ENCODE peak calls at places on chromosomes 6 and 20, in eight cellular contexts. A is ascending aorta, P is heart right ventricle, Z is adrenal gland, Y is IMR-90, B is OCI-LY7, V is substantia nigra, W is uterus. K is an unnamed sample.

GRCh38 chr6:70955441-70956190 is 1.2 kb downstream of the B3GAT2 start:
- DNase-seq in A (no peak), P (peak; percentile 87), Z (peak; percentile 77), Y (peak; percentile 65), B (peak; percentile 59), V (peak; percentile 77), W (peak; percentile 73), K (peak; percentile 94)

GRCh38 chr6:56864171-56864616 is 90.7 kb upstream of the BEND6 start:
- DNase-seq in A (no peak), P (no peak), Z (no peak), Y (peak; percentile 85), B (no peak), V (no peak), W (no peak), K (no peak)

GRCh38 chr20:62896526-62896925 is 29.8 kb downstream of the DIDO1 start:
- DNase-seq in A (no peak), P (no peak), Z (no peak), Y (no peak), B (no peak), V (no peak), W (no peak), K (no peak)

GRCh38 chr6:2850480-2851150 is 9.0 kb upstream of the SERPINB1 start:
- DNase-seq in A (no peak), P (no peak), Z (no peak), Y (peak; percentile 58), B (no peak), V (no peak), W (no peak), K (no peak)

GRCh38 chr6:35311390-35312075 is 13.9 kb downstream of the DEF6 start:
- DNase-seq in A (no peak), P (no peak), Z (no peak), Y (no peak), B (peak; percentile 82), V (no peak), W (no peak), K (no peak)

GRCh38 chr6:48135352-48136084 is 24.5 kb upstream of the PTCHD4 start:
- DNase-seq in A (no peak), P (no peak), Z (peak; percentile 30), Y (peak; percentile 4), B (no peak), V (no peak), W (no peak), K (no peak)

GRCh38 chr6:17012421-17013225 is 89.2 kb upstream of the STMND1 start:
- DNase-seq in A (no peak), P (no peak), Z (no peak), Y (peak; percentile 65), B (no peak), V (peak; percentile 4), W (peak; percentile 27), K (peak; percentile 25)

GRCh38 chr20:25336561-25337422 is 53.8 kb downstream of the ABHD12 start:
- DNase-seq in A (no peak), P (no peak), Z (no peak), Y (peak; percentile 35), B (no peak), V (no peak), W (no peak), K (no peak)

GRCh38 chr6:14333556-14334305 is 216.2 kb downstream of the CD83 start:
- DNase-seq in A (no peak), P (no peak), Z (no peak), Y (peak; percentile 66), B (no peak), V (no peak), W (no peak), K (no peak)

GRCh38 chr20:51156041-51156795 is 133.3 kb upstream of the KCNG1 start:
- DNase-seq in A (no peak), P (no peak), Z (no peak), Y (peak; percentile 57), B (no peak), V (no peak), W (peak; percentile 33), K (no peak)

GRCh38 chr6:89311853-89312531 is 3.1 kb downstream of the GABRR2 start:
- DNase-seq in A (peak; percentile 21), P (peak; percentile 55), Z (peak; percentile 77), Y (peak; percentile 54), B (peak; percentile 29), V (peak; percentile 77), W (peak; percentile 57), K (peak; percentile 83)

GRCh38 chr6:132763269-132763668 is 5.6 kb upstream of the VNN2 start:
- DNase-seq in A (no peak), P (no peak), Z (peak; percentile 22), Y (no peak), B (peak; percentile 83), V (peak; percentile 3), W (no peak), K (no peak)

GRCh38 chr6:11076540-11076939 is 17.1 kb upstream of the SMIM13 start:
- DNase-seq in A (no peak), P (no peak), Z (no peak), Y (no peak), B (no peak), V (no peak), W (no peak), K (no peak)

GRCh38 chr6:25054469-25054868 is 118.7 kb upstream of the RIPOR2 start:
- DNase-seq in A (no peak), P (no peak), Z (no peak), Y (peak; percentile 88), B (no peak), V (no peak), W (no peak), K (no peak)

GRCh38 chr20:23520185-23520584 is 29.3 kb downstream of the CST8 start:
- DNase-seq in A (no peak), P (no peak), Z (no peak), Y (no peak), B (no peak), V (no peak), W (no peak), K (no peak)

GRCh38 chr6:125746731-125747588 is 2.5 kb upstream of the HEY2 start:
- DNase-seq in A (peak; percentile 28), P (peak; percentile 58), Z (peak; percentile 89), Y (peak; percentile 39), B (peak; percentile 61), V (peak; percentile 70), W (peak; percentile 46), K (peak; percentile 83)

GRCh38 chr6:141048451-141048850 is 1084.3 kb upstream of the GJE1 start:
- DNase-seq in A (no peak), P (no peak), Z (no peak), Y (no peak), B (no peak), V (no peak), W (no peak), K (no peak)

GRCh38 chr6:44628347-44628746 is 240.8 kb downstream of the CDC5L start:
- DNase-seq in A (no peak), P (no peak), Z (no peak), Y (no peak), B (no peak), V (no peak), W (no peak), K (no peak)
- H3K27ac ChIP-seq in A (no peak overlapping the region), P (no peak overlapping the region), Z (no peak overlapping the region), Y (no peak overlapping the region), B (no peak overlapping the region), V (no peak overlapping the region), W (no peak overlapping the region), K (no peak overlapping the region)

GRCh38 chr20:32108814-32109391 is 611 bp upstream of the TM9SF4 start:
- DNase-seq in A (no peak), P (no peak), Z (no peak), Y (no peak), B (no peak), V (no peak), W (no peak), K (no peak)
- H3K27ac ChIP-seq in A (peak overlapping the region; percentile 100), P (peak overlapping the region; percentile 92), Z (peak overlapping the region; percentile 99), Y (no peak overlapping the region), B (peak overlapping the region; percentile 71), V (no peak overlapping the region), W (peak overlapping the region; percentile 99), K (no peak overlapping the region)

GRCh38 chr6:121492536-121492935 is 57.1 kb downstream of the GJA1 start:
- DNase-seq in A (no peak), P (no peak), Z (no peak), Y (no peak), B (no peak), V (no peak), W (no peak), K (no peak)

DNA sequence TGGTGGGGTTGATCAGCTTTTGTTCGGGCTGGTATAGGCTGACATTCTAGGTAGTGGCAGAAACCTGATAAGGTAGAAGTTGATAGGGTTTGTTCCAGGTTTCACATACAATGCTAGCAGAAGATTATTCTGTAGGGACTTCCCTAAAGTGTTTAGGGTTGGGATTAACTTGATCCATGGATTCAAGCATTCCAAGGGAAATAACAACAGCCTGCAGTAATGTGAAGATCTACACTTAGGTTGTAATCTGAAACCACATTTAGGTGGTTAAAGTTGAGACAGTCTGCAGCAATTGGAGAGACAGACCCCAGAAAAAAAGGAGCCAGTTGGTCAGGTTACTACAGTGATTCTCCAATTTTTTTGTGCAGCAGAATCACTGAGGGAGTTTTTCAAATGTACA is 56.1 kb downstream of the GJA1 start:
- DNase-seq in A (no peak), P (no peak), Z (no peak), Y (peak; percentile 16), B (no peak), V (no peak), W (no peak), K (no peak)
- H3K27ac ChIP-seq in A (peak overlapping the region; percentile 48), P (no peak overlapping the region), Z (no peak overlapping the region), Y (no peak overlapping the region), B (no peak overlapping the region), V (no peak overlapping the region), W (no peak overlapping the region), K (no peak overlapping the region)

GRCh38 chr6:159508966-159509365 is 184.1 kb downstream of the SOD2 start:
- DNase-seq in A (no peak), P (no peak), Z (no peak), Y (no peak), B (no peak), V (no peak), W (no peak), K (no peak)

GRCh38 chr6:159501558-159501957 is 191.5 kb downstream of the SOD2 start:
- DNase-seq in A (no peak), P (no peak), Z (no peak), Y (no peak), B (no peak), V (no peak), W (no peak), K (no peak)

GRCh38 chr6:159510141-159510540 is 182.9 kb downstream of the SOD2 start:
- DNase-seq in A (no peak), P (no peak), Z (no peak), Y (no peak), B (no peak), V (no peak), W (no peak), K (no peak)

DNA sequence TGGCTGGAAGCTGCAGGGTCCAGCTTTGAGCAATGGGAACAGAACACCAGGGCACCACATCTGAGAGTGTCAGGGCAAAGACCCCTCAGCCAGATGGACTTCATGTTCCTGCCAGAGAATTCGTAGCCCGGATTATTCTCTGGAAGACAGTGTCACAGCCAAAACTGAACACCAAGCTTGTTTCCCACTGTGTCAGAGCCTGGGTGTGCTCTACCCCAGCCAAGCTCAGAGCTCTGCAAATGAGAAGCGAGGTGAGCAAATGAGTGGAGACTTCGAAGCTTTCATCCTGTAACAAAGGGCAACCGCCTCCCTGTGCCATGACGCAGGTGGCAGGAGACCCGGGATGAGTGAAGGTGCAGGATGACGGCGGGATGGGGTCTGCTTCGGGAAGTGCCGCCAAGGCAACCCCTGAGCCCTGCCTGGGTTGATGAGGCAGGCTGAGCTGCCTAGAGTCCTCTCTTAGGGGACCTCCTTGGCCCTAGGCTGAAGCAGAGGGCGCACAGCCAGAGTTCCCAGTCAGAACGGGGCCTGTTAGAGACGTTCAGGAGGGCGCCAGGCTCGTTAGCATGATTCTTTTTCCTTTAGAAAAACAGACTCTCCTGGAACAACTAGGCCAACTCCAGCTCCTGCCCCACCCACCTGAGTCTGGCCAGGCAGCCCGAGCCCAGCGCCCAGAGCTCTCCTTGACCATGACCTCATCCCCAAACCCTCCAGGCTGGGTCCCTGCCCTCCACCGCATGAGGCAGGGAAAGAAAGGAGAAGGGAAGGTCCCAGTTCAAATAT is 187.7 kb downstream of the SOD2 start:
- DNase-seq in A (peak; percentile 52), P (peak; percentile 49), Z (no peak), Y (no peak), B (no peak), V (no peak), W (no peak), K (peak; percentile 56)
- H3K27ac ChIP-seq in A (peak overlapping the region; percentile 75), P (no peak overlapping the region), Z (no peak overlapping the region), Y (no peak overlapping the region), B (no peak overlapping the region), V (no peak overlapping the region), W (no peak overlapping the region), K (no peak overlapping the region)

K was measured in right cardiac atrium.